ENCODE peak calls at places on chromosomes 3 and 15, in seven cellular contexts. I is Panc1, H is left lung, F is HCT116, K is heart left ventricle, U is pancreas, V is right lobe of liver. R is an unnamed sample. For H3K27me3, the result is how much of the 10 kb centered on the place peaks cover.

GRCh38 chr3:43023766-43024165 is 44.7 kb downstream of the GASK1A start:
- ATAC-seq in H (no peak), U (no peak), K (no peak), V (no peak), F (no peak), I (no peak), R (no peak)

GRCh38 chr3:24451461-24452099 is 43.1 kb downstream of the THRB start:
- ATAC-seq in H (no peak), I (no peak), K (peak), V (peak), F (no peak), U (peak), R (no peak)

GRCh38 chr15:56749982-56750381 is 16.7 kb upstream of the ZNF280D start:
- ATAC-seq in V (peak), U (no peak), F (no peak), K (peak), I (no peak), H (no peak), R (peak)

GRCh38 chr3:13397316-13397715 is 22.8 kb downstream of the NUP210 start:
- ATAC-seq in F (no peak), H (no peak), I (no peak), U (no peak), K (no peak), V (no peak), R (no peak)

GRCh38 chr3:134353171-134353825 is 20.9 kb downstream of the AMOTL2 start:
- ATAC-seq in V (peak), U (no peak), I (no peak), F (no peak), K (no peak), H (no peak), R (no peak)

GRCh38 chr15:66138096-66138783 is 115.3 kb downstream of the MEGF11 start:
- ATAC-seq in U (peak), K (peak), F (no peak), H (peak), I (no peak), V (no peak), R (no peak)

GRCh38 chr3:31312400-31312799 is 220.3 kb upstream of the STT3B start:
- ATAC-seq in F (peak), H (no peak), K (no peak), U (no peak), I (no peak), V (no peak), R (no peak)

GRCh38 chr3:154976072-154976983 is 103.8 kb upstream of the MME start:
- ATAC-seq in F (no peak), V (no peak), K (no peak), I (no peak), H (no peak), U (no peak), R (no peak)

GRCh38 chr15:98330692-98331435 is 317.5 kb upstream of the IGF1R start:
- ATAC-seq in V (no peak), U (peak), F (no peak), H (no peak), K (no peak), I (no peak), R (no peak)

GRCh38 chr3:181698263-181698944 is 13.3 kb upstream of the SOX2 start:
- ATAC-seq in H (no peak), V (no peak), K (no peak), F (no peak), I (no peak), U (no peak), R (no peak)

GRCh38 chr3:90010341-90010740 is 902.9 kb downstream of the EPHA3 start:
- ATAC-seq in H (peak), I (no peak), V (no peak), F (no peak), U (no peak), K (no peak), R (no peak)

GRCh38 chr3:48521635-48522034 is 17.7 kb upstream of the SHISA5 start:
- ATAC-seq in V (no peak), U (no peak), I (no peak), F (no peak), K (no peak), H (no peak), R (no peak)

GRCh38 chr3:4995500-4996053 is 16.3 kb downstream of the BHLHE40 start:
- ATAC-seq in H (peak), K (no peak), I (peak), V (no peak), U (no peak), F (peak), R (no peak)

GRCh38 chr15:98787936-98788757 is 139.8 kb downstream of the IGF1R start:
- ATAC-seq in H (peak), U (peak), K (peak), F (no peak), I (peak), V (peak), R (no peak)

GRCh38 chr3:194009892-194010533 is 125.9 kb upstream of the HES1 start:
- ATAC-seq in F (peak), I (no peak), K (peak), U (peak), H (peak), V (no peak), R (no peak)

GRCh38 chr3:48478631-48479555 is 25.1 kb downstream of the SHISA5 start:
- ATAC-seq in K (no peak), F (no peak), V (peak), U (no peak), H (no peak), I (no peak), R (no peak)

GRCh38 chr15:77430652-77431051 is 10.0 kb downstream of the HMG20A start:
- ATAC-seq in I (no peak), F (no peak), V (no peak), H (no peak), K (no peak), U (no peak), R (no peak)

GRCh38 chr15:69017978-69018377 is 3.5 kb downstream of the NOX5 start:
- ATAC-seq in U (no peak), I (no peak), V (peak), H (peak), F (no peak), K (no peak), R (no peak)

GRCh38 chr3:170437151-170437550 is 18.5 kb downstream of the CLDN11 start:
- ATAC-seq in U (no peak), V (no peak), I (no peak), K (no peak), F (no peak), H (no peak), R (no peak)

GRCh38 chr3:94028093-94028837 is at the start of gene STX19:
- ATAC-seq in U (peak), V (no peak), H (peak), I (no peak), K (no peak), F (no peak), R (no peak)

GRCh38 chr3:67657192-67657591 is 2.8 kb upstream of the SUCLG2 start:
- ATAC-seq in H (no peak), I (no peak), F (no peak), K (no peak), V (no peak), U (no peak), R (no peak)

GRCh38 chr3:167716920-167717319 is 17.8 kb downstream of the PDCD10 start:
- ATAC-seq in I (no peak), U (peak), K (no peak), H (no peak), V (peak), F (no peak), R (no peak)

GRCh38 chr3:31979006-31979697 is 1.9 kb downstream of the OSBPL10 start:
- ATAC-seq in U (no peak), V (no peak), F (no peak), H (no peak), I (no peak), K (no peak), R (no peak)

DNA sequence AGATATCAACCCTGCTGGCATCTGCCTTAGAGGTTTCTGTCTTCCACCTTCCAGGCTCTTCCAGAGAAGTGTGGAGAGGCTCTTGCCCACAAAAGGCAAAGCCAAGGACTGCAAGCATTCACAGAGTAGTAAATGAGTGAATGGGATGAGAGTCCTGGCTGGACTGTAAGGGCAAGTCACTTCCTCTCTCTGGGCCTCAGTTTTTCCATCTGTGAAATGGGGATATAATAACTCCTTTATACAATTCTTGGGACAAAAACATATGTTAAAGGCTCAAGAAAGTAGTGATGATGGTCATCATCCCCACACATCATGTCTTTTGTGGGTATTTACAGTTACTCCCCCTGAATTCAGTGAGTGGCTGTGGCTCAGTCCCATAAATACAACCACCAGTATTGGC is 10.7 kb upstream of the FGD5 start:
- ATAC-seq in I (no peak), V (no peak), K (no peak), H (no peak), U (no peak), F (no peak), R (no peak)
- H3K27me3 ChIP-seq in I (under half), V (under half), K (under half), H (half or more), U (under half), F (under half), R (under half)

GRCh38 chr3:78605178-78605577 is 1162.6 kb downstream of the ROBO1 start:
- ATAC-seq in U (no peak), F (no peak), H (no peak), I (no peak), V (no peak), K (no peak), R (no peak)
- H3K27ac ChIP-seq in U (no peak), F (no peak), H (no peak), I (no peak), V (no peak), K (no peak), R (no peak)

DNA sequence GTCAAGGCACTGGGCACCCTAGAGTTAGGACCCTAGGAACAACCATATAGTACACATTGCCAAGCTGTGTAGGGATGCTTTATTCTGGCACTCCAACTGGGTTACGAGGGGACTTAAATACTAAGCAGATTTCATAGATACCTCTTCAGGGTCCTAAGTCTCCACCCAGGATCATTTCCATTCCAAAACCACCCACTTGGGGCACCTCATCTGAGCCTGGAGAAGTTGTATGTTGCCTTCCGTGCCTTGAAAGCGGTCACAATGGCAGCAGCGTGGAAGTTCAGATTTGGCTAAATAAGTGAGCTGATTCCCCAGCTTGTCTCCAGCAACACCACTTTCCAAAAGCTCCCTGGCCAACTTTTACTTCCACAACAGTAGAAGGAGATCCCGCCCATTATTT is 4.6 kb downstream of the TMEM202 start:
- ATAC-seq in I (no peak), U (no peak), K (no peak), V (no peak), H (no peak), F (no peak), R (no peak)
- H3K27me3 ChIP-seq in I (under half), U (under half), K (under half), V (under half), H (under half), F (half or more), R (half or more)

DNA sequence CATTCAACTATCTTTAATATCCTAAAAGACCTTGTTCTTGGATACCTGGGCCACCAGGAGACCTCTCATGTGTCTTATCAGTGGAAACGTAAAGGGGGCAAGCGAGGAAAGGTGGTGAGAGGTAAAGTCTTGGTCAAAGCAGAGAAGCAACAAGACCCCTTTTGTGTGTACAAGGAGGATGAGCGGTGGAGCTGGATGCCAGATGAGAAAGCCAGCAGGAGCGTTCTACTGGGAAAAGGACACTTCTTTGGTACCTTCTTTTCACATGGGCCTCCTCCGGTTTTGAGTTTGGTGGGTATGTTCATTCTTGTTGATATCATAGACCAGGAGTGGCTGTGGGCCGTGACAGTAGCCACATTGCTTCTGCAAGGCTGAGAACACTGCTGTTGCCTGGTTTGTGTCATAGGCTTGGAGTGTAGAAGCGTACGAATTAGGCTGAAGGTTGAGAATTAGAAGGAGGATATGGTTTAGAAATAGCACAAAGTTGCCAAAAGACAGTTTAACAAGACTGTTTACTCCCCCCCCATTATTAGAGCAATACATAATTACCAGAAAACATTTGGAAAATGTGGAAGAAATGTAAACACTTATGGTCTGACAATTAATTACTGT is 46.8 kb upstream of the VILL start:
- ATAC-seq in H (no peak), K (no peak), V (peak), F (no peak), U (no peak), I (no peak), R (no peak)
- H3K27ac ChIP-seq in H (no peak), K (no peak), V (peak), F (no peak), U (no peak), I (no peak), R (peak)

GRCh38 chr15:52791776-52792175 is 1.6 kb upstream of the ONECUT1 start:
- ATAC-seq in H (no peak), K (no peak), I (no peak), F (no peak), V (no peak), U (no peak), R (no peak)
- H3K27me3 ChIP-seq in H (half or more), K (half or more), I (under half), F (under half), V (under half), U (under half), R (half or more)

DNA sequence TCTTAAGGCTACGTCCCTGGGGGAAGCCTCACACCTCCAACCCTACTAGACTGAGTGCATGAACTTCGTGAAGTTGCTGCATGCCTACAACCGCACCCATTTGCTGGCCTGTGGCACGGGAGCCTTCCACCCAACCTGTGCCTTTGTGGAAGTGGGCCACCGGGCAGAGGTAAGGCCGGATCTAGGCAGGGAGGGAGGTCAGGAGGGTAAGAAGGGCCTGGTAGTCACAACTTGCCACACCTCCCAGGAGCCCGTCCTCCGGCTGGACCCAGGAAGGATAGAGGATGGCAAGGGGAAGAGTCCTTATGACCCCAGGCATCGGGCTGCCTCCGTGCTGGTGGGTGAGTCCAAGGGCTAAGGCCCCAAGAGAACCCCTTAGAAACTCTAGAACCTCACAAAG is 1.9 kb downstream of the SEMA3B start:
- ATAC-seq in I (no peak), U (no peak), V (no peak), H (no peak), F (no peak), K (no peak), R (no peak)
- H3K27ac ChIP-seq in I (no peak), U (peak), V (no peak), H (no peak), F (peak), K (no peak), R (peak)

GRCh38 chr15:73866881-73867410 is 6.4 kb upstream of the TBC1D21 start:
- ATAC-seq in I (no peak), U (no peak), K (no peak), H (no peak), V (no peak), F (peak), R (no peak)

GRCh38 chr15:73867426-73867825 is 5.9 kb upstream of the TBC1D21 start:
- ATAC-seq in U (no peak), H (no peak), I (no peak), F (no peak), K (no peak), V (no peak), R (no peak)

GRCh38 chr15:73869216-73869995 is 4.0 kb upstream of the TBC1D21 start:
- ATAC-seq in H (no peak), F (no peak), I (no peak), V (no peak), K (no peak), U (no peak), R (no peak)

GRCh38 chr15:73866481-73866880 is 6.9 kb upstream of the TBC1D21 start:
- ATAC-seq in F (no peak), U (no peak), K (peak), I (no peak), V (no peak), H (no peak), R (no peak)

GRCh38 chr15:73867956-73868355 is 5.4 kb upstream of the TBC1D21 start:
- ATAC-seq in I (no peak), H (no peak), K (no peak), F (no peak), U (no peak), V (no peak), R (no peak)
- H3K27me3 ChIP-seq in I (under half), H (half or more), K (under half), F (half or more), U (under half), V (under half), R (half or more)

R was measured in gastroesophageal sphincter.